ENCODE peak calls at places on chromosomes 1 and 21, in ten cellular contexts. I is esophagus squamous epithelium; L is tibial artery; N is HCT116; S is sigmoid colon; F is cardiac muscle cell; O is omental fat pad; X is psoas muscle; D is CD4-positive, alpha-beta T cell; V is transverse colon. K is an unnamed sample.

GRCh38 chr1:185864889-185865288 is 130.7 kb downstream of the HMCN1 start:
- DNase-seq in I (no peak), L (no peak), N (no peak), S (no peak), F (peak; percentile 93), O (no peak), X (no peak), D (no peak), V (no peak), K (no peak)

GRCh38 chr1:231663211-231663792 is 36.7 kb downstream of the DISC1 start:
- DNase-seq in I (no peak), L (no peak), N (no peak), S (no peak), F (peak; percentile 42), O (no peak), X (no peak), D (no peak), V (no peak), K (no peak)

GRCh38 chr1:167955915-167956314 is 19.0 kb upstream of the MPC2 start:
- DNase-seq in I (no peak), L (no peak), N (no peak), S (no peak), F (no peak), O (no peak), X (no peak), D (no peak), V (no peak), K (no peak)

GRCh38 chr1:193558491-193559028 is 372.1 kb upstream of the B3GALT2 start:
- DNase-seq in I (no peak), L (no peak), N (peak; percentile 61), S (no peak), F (peak; percentile 90), O (no peak), X (no peak), D (no peak), V (no peak), K (no peak)

GRCh38 chr1:42931911-42932422 is 26.7 kb downstream of the SLC2A1 start:
- DNase-seq in I (peak; percentile 47), L (peak; percentile 72), N (no peak), S (peak; percentile 70), F (no peak), O (no peak), X (peak; percentile 76), D (peak; percentile 76), V (peak; percentile 91), K (peak; percentile 80)

GRCh38 chr1:180540697-180541594 is 17.8 kb upstream of the OVAAL start:
- DNase-seq in I (no peak), L (peak; percentile 80), N (no peak), S (no peak), F (no peak), O (no peak), X (no peak), D (no peak), V (no peak), K (no peak)

GRCh38 chr1:204503122-204503912 is 8.7 kb upstream of the PIK3C2B start:
- DNase-seq in I (no peak), L (no peak), N (peak; percentile 69), S (no peak), F (peak; percentile 84), O (no peak), X (no peak), D (no peak), V (no peak), K (no peak)

GRCh38 chr1:244964112-244964971 is 100.0 kb upstream of the HNRNPU start:
- DNase-seq in I (no peak), L (no peak), N (no peak), S (no peak), F (peak; percentile 80), O (no peak), X (no peak), D (no peak), V (peak; percentile 51), K (peak; percentile 34)

GRCh38 chr1:173444757-173445156 is 32.4 kb upstream of the PRDX6 start:
- DNase-seq in I (no peak), L (no peak), N (no peak), S (no peak), F (no peak), O (no peak), X (no peak), D (no peak), V (no peak), K (no peak)

GRCh38 chr1:60828944-60829343 is 253.4 kb upstream of the NFIA start:
- DNase-seq in I (no peak), L (no peak), N (no peak), S (no peak), F (no peak), O (no peak), X (no peak), D (no peak), V (no peak), K (no peak)

GRCh38 chr1:70358921-70359564 is 4.5 kb upstream of the ANKRD13C start:
- DNase-seq in I (no peak), L (no peak), N (no peak), S (no peak), F (peak; percentile 13), O (no peak), X (no peak), D (no peak), V (no peak), K (no peak)

GRCh38 chr1:234324668-234325225 is 48.5 kb upstream of the COA6 start:
- DNase-seq in I (no peak), L (no peak), N (no peak), S (no peak), F (no peak), O (no peak), X (no peak), D (no peak), V (no peak), K (no peak)

GRCh38 chr1:234320549-234320948 is 52.7 kb upstream of the COA6 start:
- DNase-seq in I (no peak), L (no peak), N (no peak), S (no peak), F (no peak), O (no peak), X (no peak), D (no peak), V (no peak), K (no peak)

GRCh38 chr1:234322097-234322496 is 51.2 kb upstream of the COA6 start:
- DNase-seq in I (no peak), L (no peak), N (no peak), S (no peak), F (no peak), O (no peak), X (no peak), D (no peak), V (no peak), K (no peak)

GRCh38 chr1:234321211-234321610 is 52.0 kb upstream of the COA6 start:
- DNase-seq in I (no peak), L (no peak), N (no peak), S (no peak), F (no peak), O (no peak), X (no peak), D (no peak), V (no peak), K (no peak)

DNA sequence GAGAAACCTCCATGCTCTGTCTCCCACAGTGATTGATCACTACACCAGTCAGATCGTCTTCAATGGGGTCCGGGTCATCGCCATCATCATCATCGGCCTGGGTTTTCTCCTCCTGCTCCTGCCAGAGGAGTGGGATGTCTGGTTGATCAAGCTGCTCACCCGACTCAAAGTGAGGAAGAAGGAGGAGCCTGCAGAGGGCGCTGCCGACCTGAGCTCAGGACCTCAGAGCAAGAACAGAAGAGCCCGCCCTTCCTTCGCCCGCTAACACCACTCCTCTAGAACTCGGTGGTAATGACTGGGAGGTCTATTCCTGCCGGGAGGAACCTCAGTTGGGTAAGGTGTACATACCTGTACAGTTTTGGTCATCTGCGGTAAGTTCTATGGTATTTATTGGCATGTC is 50.3 kb upstream of the COA6 start:
- DNase-seq in I (no peak), L (no peak), N (peak; percentile 21), S (no peak), F (peak; percentile 56), O (no peak), X (no peak), D (peak; percentile 67), V (peak; percentile 37), K (peak; percentile 26)
- TF ChIP-seq CTCF in I (no peak), L (no peak), N (peak; percentile 61), S (no peak), F (peak; percentile 55), O (no peak), X (no peak), D (peak; percentile 37), V (no peak), K (peak; percentile 35)

GRCh38 chr21:15768045-15768601 is 38.3 kb downstream of the USP25 start:
- DNase-seq in I (no peak), L (no peak), N (no peak), S (no peak), F (no peak), O (no peak), X (no peak), D (no peak), V (no peak), K (no peak)
- TF ChIP-seq CTCF in I (no peak), L (no peak), N (no peak), S (no peak), F (no peak), O (no peak), X (no peak), D (no peak), V (no peak), K (no peak)

DNA sequence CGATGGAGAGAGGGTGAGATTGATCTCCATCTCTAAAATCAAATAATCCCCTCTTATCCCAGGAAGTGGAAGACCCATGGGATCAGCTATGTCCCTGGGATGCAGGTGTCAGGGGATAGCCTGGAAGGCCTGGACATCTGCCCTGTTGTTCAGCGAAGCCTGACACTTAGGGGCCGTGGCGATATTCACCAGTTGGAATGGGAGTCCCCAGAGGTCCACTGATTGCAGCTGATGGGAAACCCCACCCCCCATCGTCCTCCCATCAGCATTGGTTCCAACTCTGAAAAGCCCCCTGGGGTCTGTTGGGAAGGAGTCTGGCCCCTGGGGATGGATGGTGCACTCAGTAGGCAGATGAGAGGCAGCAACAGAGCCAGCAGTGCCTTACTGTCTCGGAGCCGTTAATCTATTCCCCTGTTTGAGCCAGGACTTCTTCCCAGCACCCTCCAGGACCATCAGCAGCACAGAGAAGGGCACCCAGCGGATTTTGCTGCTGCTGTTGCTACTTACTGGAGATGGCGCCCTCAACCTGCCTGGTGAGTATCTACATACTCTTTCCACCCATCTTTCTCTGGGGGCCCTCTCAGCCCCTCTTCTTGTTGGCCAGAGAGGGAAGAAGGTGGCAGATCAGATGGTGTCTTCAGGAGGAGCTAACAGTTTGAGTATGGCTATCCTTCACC is 13.4 kb downstream of the CATSPER4 start:
- DNase-seq in I (no peak), L (peak; percentile 41), N (no peak), S (no peak), F (no peak), O (no peak), X (no peak), D (no peak), V (no peak), K (no peak)
- TF ChIP-seq CTCF in I (no peak), L (no peak), N (peak; percentile 28), S (no peak), F (no peak), O (no peak), X (no peak), D (no peak), V (no peak), K (no peak)

DNA sequence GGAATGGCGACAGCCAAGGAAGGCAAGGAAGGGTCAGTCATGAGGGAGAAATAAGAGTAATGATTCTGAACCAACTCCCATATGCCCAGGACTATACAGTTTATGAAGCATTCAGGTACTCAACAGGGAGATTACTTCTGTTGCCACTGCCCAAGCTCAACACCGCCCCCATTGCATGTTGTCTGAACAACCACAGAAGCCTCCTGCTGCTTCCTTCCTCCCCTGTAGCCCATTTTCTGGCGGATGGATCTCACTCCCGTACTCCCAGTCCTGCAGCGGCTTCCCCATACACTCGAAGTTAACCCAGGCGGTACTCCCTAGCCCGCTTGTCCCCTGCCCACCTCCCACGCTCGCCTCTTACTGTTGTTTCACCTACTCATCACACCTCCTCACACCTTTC is 103.0 kb downstream of the BEND5 start:
- DNase-seq in I (no peak), L (no peak), N (peak; percentile 16), S (no peak), F (no peak), O (no peak), X (no peak), D (no peak), V (no peak), K (no peak)
- TF ChIP-seq CTCF in I (no peak), L (no peak), N (peak; percentile 45), S (no peak), F (peak; percentile 9), O (no peak), X (no peak), D (no peak), V (no peak), K (no peak)

K was measured in natural killer cell.